ENCODE peak calls at places on chromosomes 2 and 18, in five cellular contexts. One of them, this sample, is unnamed.

GRCh38 chr18:21996261-21996892 is 173.0 kb upstream of the GATA6 start:
- DNase-seq in MM.1S: no peak
- DNase-seq in HFFc6: no peak
- DNase-seq in ELR: no peak
- DNase-seq in stimulated activated naive CD8-positive, alpha-beta T cell treated with anti-CD3 and anti-CD28 coated beads, Interleukin-15, amount 100 ng/mL, for 72 hours: no peak
- DNase-seq in this sample: no peak

GRCh38 chr2:30662268-30663131 is 144.7 kb downstream of the CAPN13 start:
- DNase-seq in MM.1S: no peak
- DNase-seq in HFFc6: no peak
- DNase-seq in ELR: peak; percentile 54
- DNase-seq in stimulated activated naive CD8-positive, alpha-beta T cell treated with anti-CD3 and anti-CD28 coated beads, Interleukin-15, amount 100 ng/mL, for 72 hours: no peak
- DNase-seq in this sample: no peak

GRCh38 chr2:25000503-25001328 is 29.0 kb upstream of the DNAJC27 start:
- DNase-seq in MM.1S: no peak
- DNase-seq in HFFc6: peak; percentile 45
- DNase-seq in ELR: peak; percentile 63
- DNase-seq in stimulated activated naive CD8-positive, alpha-beta T cell treated with anti-CD3 and anti-CD28 coated beads, Interleukin-15, amount 100 ng/mL, for 72 hours: no peak
- DNase-seq in this sample: no peak

GRCh38 chr2:171433763-171434670 is at the start of the genes DCAF17 and METTL8:
- DNase-seq in MM.1S: peak; percentile 98
- DNase-seq in HFFc6: peak; percentile 95
- DNase-seq in ELR: peak; percentile 96
- DNase-seq in stimulated activated naive CD8-positive, alpha-beta T cell treated with anti-CD3 and anti-CD28 coated beads, Interleukin-15, amount 100 ng/mL, for 72 hours: peak; percentile 95
- DNase-seq in this sample: peak; percentile 99

GRCh38 chr18:9696112-9696511 is 12.0 kb upstream of the RAB31 start:
- DNase-seq in MM.1S: no peak
- DNase-seq in HFFc6: no peak
- DNase-seq in ELR: no peak
- DNase-seq in stimulated activated naive CD8-positive, alpha-beta T cell treated with anti-CD3 and anti-CD28 coated beads, Interleukin-15, amount 100 ng/mL, for 72 hours: no peak
- DNase-seq in this sample: no peak

GRCh38 chr2:156338578-156338977 is 6.1 kb upstream of the NR4A2 start:
- DNase-seq in MM.1S: no peak
- DNase-seq in HFFc6: no peak
- DNase-seq in ELR: no peak
- DNase-seq in stimulated activated naive CD8-positive, alpha-beta T cell treated with anti-CD3 and anti-CD28 coated beads, Interleukin-15, amount 100 ng/mL, for 72 hours: no peak
- DNase-seq in this sample: no peak

GRCh38 chr2:234702731-234703225 is 205.9 kb upstream of the ARL4C start:
- DNase-seq in MM.1S: no peak
- DNase-seq in HFFc6: no peak
- DNase-seq in ELR: peak; percentile 14
- DNase-seq in stimulated activated naive CD8-positive, alpha-beta T cell treated with anti-CD3 and anti-CD28 coated beads, Interleukin-15, amount 100 ng/mL, for 72 hours: no peak
- DNase-seq in this sample: no peak

GRCh38 chr2:180071797-180072196 is 64.7 kb upstream of the CWC22 start:
- DNase-seq in MM.1S: no peak
- DNase-seq in HFFc6: no peak
- DNase-seq in ELR: no peak
- DNase-seq in stimulated activated naive CD8-positive, alpha-beta T cell treated with anti-CD3 and anti-CD28 coated beads, Interleukin-15, amount 100 ng/mL, for 72 hours: no peak
- DNase-seq in this sample: no peak

GRCh38 chr2:162382283-162382682 is 38.4 kb downstream of the GCA start:
- DNase-seq in MM.1S: no peak
- DNase-seq in HFFc6: no peak
- DNase-seq in ELR: peak; percentile 3
- DNase-seq in stimulated activated naive CD8-positive, alpha-beta T cell treated with anti-CD3 and anti-CD28 coated beads, Interleukin-15, amount 100 ng/mL, for 72 hours: no peak
- DNase-seq in this sample: no peak

This sample was measured in OCI-LY7.